ENCODE peak calls at places on chromosomes 1 and 21, in five cellular contexts. D, L, B, Y and R are unnamed samples.

GRCh38 chr1:87402192-87403046 is 73.7 kb downstream of the LMO4 start:
- DNase-seq in D (no peak), L (no peak), B (no peak), Y (no peak), R (no peak)

GRCh38 chr1:20100632-20101355 is 18.5 kb downstream of the PLA2G2D start:
- DNase-seq in D (peak), L (no peak), B (no peak), Y (peak), R (peak)

GRCh38 chr1:240976685-240977084 is 364.7 kb upstream of the GREM2 start:
- DNase-seq in D (no peak), L (no peak), B (no peak), Y (no peak), R (no peak)

GRCh38 chr1:67126111-67126746 is 8.5 kb downstream of the C1orf141 start:
- DNase-seq in D (peak), L (no peak), B (no peak), Y (no peak), R (no peak)

GRCh38 chr1:39250460-39251240 is 46.2 kb downstream of the MACF1 start:
- DNase-seq in D (no peak), L (no peak), B (no peak), Y (no peak), R (no peak)

GRCh38 chr1:217734973-217735372 is 103.8 kb downstream of the SPATA17 start:
- DNase-seq in D (no peak), L (no peak), B (no peak), Y (peak), R (no peak)

GRCh38 chr1:54253480-54253879 is 53.5 kb downstream of the MRPL37 start:
- DNase-seq in D (no peak), L (no peak), B (no peak), Y (no peak), R (no peak)

GRCh38 chr1:57908471-57908870 is 484.6 kb upstream of the DAB1 start:
- DNase-seq in D (no peak), L (no peak), B (no peak), Y (peak), R (no peak)

GRCh38 chr1:52268372-52268771 is 97.6 kb downstream of the CC2D1B start:
- DNase-seq in D (peak), L (no peak), B (no peak), Y (peak), R (no peak)

GRCh38 chr1:57637155-57637554 is 213.3 kb upstream of the DAB1 start:
- DNase-seq in D (no peak), L (no peak), B (no peak), Y (no peak), R (no peak)

GRCh38 chr1:47791879-47792608 is 205.1 kb downstream of the TRABD2B start:
- DNase-seq in D (no peak), L (no peak), B (no peak), Y (no peak), R (no peak)

GRCh38 chr1:109959974-109960744 is 24.4 kb upstream of the AHCYL1 start:
- DNase-seq in D (peak), L (no peak), B (no peak), Y (peak), R (no peak)

GRCh38 chr1:230077436-230078221 is 10.6 kb downstream of the GALNT2 start:
- DNase-seq in D (peak), L (no peak), B (no peak), Y (no peak), R (no peak)

GRCh38 chr21:35159881-35160280 is 110.8 kb upstream of the RUNX1 start:
- DNase-seq in D (no peak), L (no peak), B (no peak), Y (no peak), R (no peak)

GRCh38 chr1:179369751-179370341 is 4.1 kb downstream of the AXDND1 start:
- DNase-seq in D (peak), L (no peak), B (no peak), Y (peak), R (no peak)

GRCh38 chr21:26137379-26138060 is 33.0 kb downstream of the APP start:
- DNase-seq in D (no peak), L (no peak), B (no peak), Y (no peak), R (no peak)

GRCh38 chr1:188670837-188671236 is 1806.8 kb downstream of the BRINP3 start:
- DNase-seq in D (peak), L (no peak), B (no peak), Y (no peak), R (no peak)

GRCh38 chr1:8974551-8974950 is 28.9 kb downstream of the CA6 start:
- DNase-seq in D (no peak), L (no peak), B (no peak), Y (no peak), R (no peak)

GRCh38 chr21:40997831-40998230 is 150.9 kb upstream of the DSCAM start:
- DNase-seq in D (no peak), L (no peak), B (no peak), Y (no peak), R (no peak)

GRCh38 chr1:109807822-109808680 is 44.3 kb upstream of the EPS8L3 start:
- DNase-seq in D (no peak), L (no peak), B (peak), Y (no peak), R (no peak)

GRCh38 chr1:160652924-160653619 is 6.2 kb upstream of the SLAMF1 start:
- DNase-seq in D (no peak), L (no peak), B (no peak), Y (no peak), R (no peak)

GRCh38 chr1:2927995-2928732 is 93.1 kb upstream of the ACTRT2 start:
- DNase-seq in D (no peak), L (no peak), B (no peak), Y (no peak), R (no peak)

GRCh38 chr1:63322944-63323865 is 838 bp downstream of the FOXD3 start:
- DNase-seq in D (peak), L (no peak), B (peak), Y (peak), R (no peak)